ENCODE peak calls at places on chromosomes 13 and 19, in six cellular contexts. R is heart left ventricle, V is body of pancreas, X is IMR-90, Z is suprapubic skin, P is thyroid gland. I is an unnamed sample.
A peak's percentile ranks its signal among the peaks of the same experiment; 100 is the strongest.

GRCh38 chr19:40811478-40812341 is 12.7 kb downstream of the EGLN2 start:
- DNase-seq in V (no peak), X (no peak), Z (peak; percentile 64), R (no peak), P (peak; percentile 43), I (no peak)

GRCh38 chr19:20278342-20278741 is 111.3 kb downstream of the ZNF486 start:
- DNase-seq in V (peak; percentile 73), P (peak; percentile 41), Z (no peak), R (no peak), X (no peak), I (no peak)

GRCh38 chr19:1082165-1082927 is 12.8 kb downstream of the POLR2E start:
- DNase-seq in R (peak; percentile 69), X (no peak), Z (peak; percentile 89), P (peak; percentile 64), V (peak; percentile 98), I (peak; percentile 94)

GRCh38 chr19:7862413-7862951 is 11.7 kb downstream of the PRR36 start:
- DNase-seq in P (peak; percentile 48), X (peak; percentile 34), V (peak; percentile 50), R (no peak), Z (peak; percentile 80), I (no peak)

GRCh38 chr19:8306235-8307054 is 1.7 kb downstream of the CD320 start:
- DNase-seq in Z (peak; percentile 50), P (no peak), R (peak; percentile 20), X (no peak), V (no peak), I (peak; percentile 7)

GRCh38 chr19:49210108-49210900 is 52.7 kb downstream of the TRPM4 start:
- DNase-seq in X (no peak), Z (no peak), V (peak; percentile 91), R (no peak), P (no peak), I (no peak)

GRCh38 chr19:33234736-33235135 is 9.1 kb upstream of the SLC7A10 start:
- DNase-seq in V (no peak), X (no peak), R (no peak), Z (no peak), P (no peak), I (no peak)

GRCh38 chr19:54881884-54882283 is 7.8 kb downstream of the FCAR start:
- DNase-seq in V (no peak), Z (no peak), R (no peak), X (no peak), P (no peak), I (no peak)

GRCh38 chr13:80988752-80989151 is 647.8 kb upstream of the SPRY2 start:
- DNase-seq in V (no peak), Z (no peak), P (no peak), R (no peak), X (no peak), I (no peak)

GRCh38 chr19:51564791-51565190 is 6.3 kb upstream of the ZNF175 start:
- DNase-seq in Z (no peak), V (no peak), X (no peak), R (no peak), P (no peak), I (no peak)

GRCh38 chr13:38477676-38478075 is 128.0 kb downstream of the UFM1 start:
- DNase-seq in X (no peak), R (no peak), P (no peak), V (no peak), Z (no peak), I (no peak)

GRCh38 chr19:56660381-56661105 is 11.0 kb downstream of the ZNF835 start:
- DNase-seq in P (peak; percentile 52), Z (no peak), R (peak; percentile 33), X (no peak), V (peak; percentile 37), I (peak; percentile 72)

GRCh38 chr13:80211573-80211972 is 129.4 kb downstream of the SPRY2 start:
- DNase-seq in P (no peak), V (no peak), R (no peak), X (no peak), Z (no peak), I (no peak)

GRCh38 chr19:31946491-31946890 is 398.9 kb upstream of the ZNF507 start:
- DNase-seq in R (peak; percentile 20), P (peak; percentile 52), Z (no peak), V (no peak), X (no peak), I (no peak)

GRCh38 chr13:114164681-114165429 is 14.2 kb upstream of the CFAP97D2 start:
- DNase-seq in R (no peak), X (no peak), P (no peak), Z (no peak), V (no peak), I (no peak)

GRCh38 chr13:109152941-109153340 is 523.5 kb downstream of the MYO16 start:
- DNase-seq in R (no peak), Z (no peak), X (no peak), P (no peak), V (no peak), I (no peak)

GRCh38 chr19:37251308-37252229 is 33.6 kb downstream of the ZNF383 start:
- DNase-seq in V (peak; percentile 70), Z (no peak), P (peak; percentile 95), X (peak; percentile 97), R (peak; percentile 89), I (peak; percentile 87)

GRCh38 chr13:101127741-101128353 is 288.5 kb downstream of the NALCN start:
- DNase-seq in X (peak; percentile 53), Z (no peak), V (peak; percentile 35), R (no peak), P (peak; percentile 9), I (no peak)

GRCh38 chr13:89862691-89863036 is 1484.8 kb upstream of the MIR17HG start:
- DNase-seq in X (no peak), V (no peak), R (no peak), P (no peak), Z (no peak), I (no peak)

GRCh38 chr13:29817604-29818378 is 32.6 kb downstream of the UBL3 start:
- DNase-seq in R (no peak), Z (no peak), V (no peak), P (no peak), X (peak; percentile 23), I (no peak)

GRCh38 chr13:109371066-109371465 is 415.3 kb downstream of the IRS2 start:
- DNase-seq in P (no peak), X (no peak), R (no peak), Z (no peak), V (no peak), I (no peak)

GRCh38 chr19:23071087-23071511 is 45.7 kb upstream of the ZNF730 start:
- DNase-seq in P (no peak), V (peak; percentile 21), R (peak; percentile 32), Z (no peak), X (peak; percentile 3), I (no peak)

GRCh38 chr13:113305208-113305607 is 8.2 kb downstream of the LAMP1 start:
- DNase-seq in X (peak; percentile 76), V (no peak), R (no peak), P (no peak), Z (no peak), I (no peak)

GRCh38 chr13:100673831-100674362 is 698 bp downstream of the TMTC4 start:
- DNase-seq in P (peak; percentile 55), Z (no peak), V (peak; percentile 67), R (peak; percentile 50), X (peak; percentile 83), I (no peak)

GRCh38 chr13:68185767-68186166 is 955.6 kb upstream of the PCDH9 start:
- DNase-seq in Z (no peak), P (no peak), V (no peak), X (no peak), R (no peak), I (no peak)

GRCh38 chr19:1665565-1666047 is 13.2 kb upstream of the TCF3 start:
- DNase-seq in Z (no peak), R (no peak), P (no peak), X (no peak), V (no peak), I (no peak)

GRCh38 chr13:37648604-37649003 is 50.0 kb upstream of the POSTN start:
- DNase-seq in X (peak; percentile 88), V (no peak), Z (no peak), P (no peak), R (no peak), I (no peak)

GRCh38 chr19:34540811-34541557 is 59.4 kb downstream of the WTIP start:
- DNase-seq in P (no peak), Z (no peak), R (no peak), V (no peak), X (no peak), I (no peak)

GRCh38 chr19:44720945-44721344 is 22.0 kb downstream of the CEACAM16 start:
- DNase-seq in P (no peak), X (no peak), Z (no peak), V (no peak), R (no peak), I (no peak)

DNA sequence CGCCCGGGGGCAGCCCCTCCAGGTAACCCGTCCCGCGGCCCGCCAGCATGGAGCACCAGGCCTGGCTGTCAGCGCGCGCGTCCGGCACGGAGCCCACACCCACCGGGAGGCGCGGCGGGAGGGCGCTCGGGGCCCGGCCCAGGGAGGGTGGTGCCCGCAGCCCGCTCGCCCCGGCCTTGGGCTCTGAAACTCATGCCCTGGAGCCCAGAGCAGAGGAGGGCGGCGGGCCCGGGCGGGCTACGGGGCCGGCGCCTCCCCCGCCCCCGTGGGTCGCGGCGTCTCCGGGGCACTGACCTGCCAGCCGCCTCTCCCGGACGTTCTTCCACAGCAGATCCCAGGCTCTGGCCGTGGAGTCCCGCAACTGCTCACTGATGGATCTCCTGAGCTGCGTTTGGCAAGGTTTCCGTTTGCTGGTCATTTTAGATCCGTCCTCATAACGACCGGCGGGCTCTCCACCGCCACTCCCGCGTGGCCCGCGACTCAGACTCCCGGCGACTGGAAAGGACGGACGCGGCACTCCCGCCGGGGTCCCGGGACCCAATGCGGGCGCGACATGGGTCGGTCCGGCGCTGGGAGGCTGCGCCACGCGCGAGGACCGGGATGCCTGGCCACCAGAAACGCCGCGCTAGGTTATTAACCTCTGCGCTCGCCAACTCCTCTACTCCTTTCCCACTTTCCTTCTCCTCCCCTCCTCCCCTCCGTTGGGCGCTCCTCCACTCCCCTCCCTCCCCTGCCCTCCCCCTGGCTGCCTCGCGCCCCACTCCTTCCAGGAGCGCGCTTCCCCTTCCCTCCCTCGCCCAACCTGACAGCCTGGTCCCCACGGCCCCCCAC is 64.7 kb upstream of the STARD13 start:
- DNase-seq in Z (peak; percentile 79), V (peak; percentile 77), P (peak; percentile 76), X (peak; percentile 39), R (peak; percentile 71), I (peak; percentile 90)
- TF ChIP-seq POLR2A in Z (peak; percentile 43), V (peak; percentile 55), P (no peak), X (no peak), R (peak; percentile 28), I (no peak)

GRCh38 chr13:27126877-27127276 is 44.7 kb downstream of the USP12 start:
- DNase-seq in X (no peak), Z (no peak), V (no peak), R (no peak), P (no peak), I (no peak)
- H3K4me3 ChIP-seq in X (no peak overlapping the region), Z (no peak overlapping the region), V (no peak overlapping the region), R (no peak overlapping the region), P (no peak overlapping the region), I (no peak overlapping the region)

GRCh38 chr13:110869805-110870706 is 44.8 kb downstream of the ANKRD10 start:
- DNase-seq in V (peak; percentile 88), Z (peak; percentile 91), P (peak; percentile 83), X (peak; percentile 100), R (peak; percentile 85), I (peak; percentile 90)
- TF ChIP-seq CTCF in V (no peak), Z (no peak), P (peak; percentile 27), X (no peak), R (no peak), I (no peak)

DNA sequence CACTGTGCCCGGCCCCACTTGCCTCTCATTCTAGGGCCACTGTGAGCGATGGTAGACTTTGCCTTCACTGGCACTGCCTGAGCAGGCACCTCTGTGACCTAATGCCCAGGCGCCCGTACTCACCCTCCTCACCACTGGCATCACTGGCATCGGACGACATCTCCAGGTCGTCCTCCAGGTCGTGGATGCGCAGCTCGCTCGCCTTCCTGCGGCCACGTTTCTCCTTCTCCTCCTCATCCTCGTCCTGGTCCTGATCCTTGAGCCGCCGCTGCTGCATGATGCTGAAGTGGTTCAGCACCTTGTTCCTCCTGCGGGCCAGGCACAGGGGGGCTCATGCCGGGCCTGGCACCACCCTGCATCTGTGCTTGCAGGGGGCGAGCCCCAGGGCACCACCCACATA is 7.5 kb upstream of the PSPN start:
- DNase-seq in V (no peak), Z (no peak), R (no peak), X (no peak), P (no peak), I (no peak)
- TF ChIP-seq POLR2A in V (no peak), Z (no peak), R (no peak), X (no peak), P (no peak), I (no peak)